ENCODE peak calls at places on chromosomes 2 and 18, in six cellular contexts. One of them, this sample, is unnamed.

GRCh38 chr2:76958749-76959148 is 563.4 kb downstream of the LRRTM4 start:
- DNase-seq in GM12878: no peak
- DNase-seq in A549: no peak
- DNase-seq in K562: no peak
- DNase-seq in HepG2: peak
- DNase-seq in endothelial cell of umbilical vein: peak
- DNase-seq in this sample: peak

GRCh38 chr2:132564065-132564464 is 105.9 kb downstream of the LYPD1 start:
- DNase-seq in GM12878: no peak
- DNase-seq in A549: no peak
- DNase-seq in K562: no peak
- DNase-seq in HepG2: no peak
- DNase-seq in endothelial cell of umbilical vein: no peak
- DNase-seq in this sample: no peak

GRCh38 chr2:227347117-227347516 is 22.1 kb downstream of the MFF start:
- DNase-seq in GM12878: no peak
- DNase-seq in A549: peak
- DNase-seq in K562: no peak
- DNase-seq in HepG2: no peak
- DNase-seq in endothelial cell of umbilical vein: no peak
- DNase-seq in this sample: no peak

GRCh38 chr2:101698419-101699190 is 1.1 kb downstream of the MAP4K4 start:
- DNase-seq in GM12878: no peak
- DNase-seq in A549: peak
- DNase-seq in K562: no peak
- DNase-seq in HepG2: no peak
- DNase-seq in endothelial cell of umbilical vein: peak
- DNase-seq in this sample: peak

GRCh38 chr2:156300337-156300736 is 32.2 kb downstream of the NR4A2 start:
- DNase-seq in GM12878: no peak
- DNase-seq in A549: no peak
- DNase-seq in K562: no peak
- DNase-seq in HepG2: peak
- DNase-seq in endothelial cell of umbilical vein: no peak
- DNase-seq in this sample: no peak

GRCh38 chr2:37387143-37387835 is 42.9 kb downstream of the QPCT start:
- DNase-seq in GM12878: no peak
- DNase-seq in A549: no peak
- DNase-seq in K562: no peak
- DNase-seq in HepG2: no peak
- DNase-seq in endothelial cell of umbilical vein: no peak
- DNase-seq in this sample: no peak

GRCh38 chr2:151945186-151945585 is 117.0 kb upstream of the ARL5A start:
- DNase-seq in GM12878: no peak
- DNase-seq in A549: no peak
- DNase-seq in K562: no peak
- DNase-seq in HepG2: no peak
- DNase-seq in endothelial cell of umbilical vein: no peak
- DNase-seq in this sample: no peak

GRCh38 chr2:10434885-10435419 is 13.2 kb downstream of the ODC1 start:
- DNase-seq in GM12878: no peak
- DNase-seq in A549: peak
- DNase-seq in K562: peak
- DNase-seq in HepG2: peak
- DNase-seq in endothelial cell of umbilical vein: peak
- DNase-seq in this sample: peak

GRCh38 chr2:16154501-16155280 is 214.3 kb downstream of the MYCN start:
- DNase-seq in GM12878: no peak
- DNase-seq in A549: no peak
- DNase-seq in K562: no peak
- DNase-seq in HepG2: no peak
- DNase-seq in endothelial cell of umbilical vein: no peak
- DNase-seq in this sample: no peak

GRCh38 chr2:74392449-74392743 is 12.3 kb upstream of the DCTN1 start:
- DNase-seq in GM12878: no peak
- DNase-seq in A549: no peak
- DNase-seq in K562: no peak
- DNase-seq in HepG2: no peak
- DNase-seq in endothelial cell of umbilical vein: no peak
- DNase-seq in this sample: no peak

GRCh38 chr2:161782615-161783014 is 158.4 kb downstream of the SLC4A10 start:
- DNase-seq in GM12878: no peak
- DNase-seq in A549: no peak
- DNase-seq in K562: no peak
- DNase-seq in HepG2: no peak
- DNase-seq in endothelial cell of umbilical vein: no peak
- DNase-seq in this sample: no peak

GRCh38 chr2:205352593-205352992 is 329.7 kb upstream of the NRP2 start:
- DNase-seq in GM12878: no peak
- DNase-seq in A549: no peak
- DNase-seq in K562: no peak
- DNase-seq in HepG2: no peak
- DNase-seq in endothelial cell of umbilical vein: no peak
- DNase-seq in this sample: no peak

GRCh38 chr2:31234690-31235503 is 945 bp downstream of the EHD3 start:
- DNase-seq in GM12878: no peak
- DNase-seq in A549: no peak
- DNase-seq in K562: no peak
- DNase-seq in HepG2: no peak
- DNase-seq in endothelial cell of umbilical vein: no peak
- DNase-seq in this sample: no peak

GRCh38 chr2:119723784-119724467 is 35.8 kb upstream of the PTPN4 start:
- DNase-seq in GM12878: no peak
- DNase-seq in A549: no peak
- DNase-seq in K562: no peak
- DNase-seq in HepG2: peak
- DNase-seq in endothelial cell of umbilical vein: no peak
- DNase-seq in this sample: no peak

GRCh38 chr2:74625658-74626425 is 22.3 kb downstream of the M1AP start:
- DNase-seq in GM12878: no peak
- DNase-seq in A549: no peak
- DNase-seq in K562: peak
- DNase-seq in HepG2: no peak
- DNase-seq in endothelial cell of umbilical vein: no peak
- DNase-seq in this sample: peak

GRCh38 chr2:65071499-65072180 is 15.4 kb downstream of the CEP68 start:
- DNase-seq in GM12878: no peak
- DNase-seq in A549: peak
- DNase-seq in K562: no peak
- DNase-seq in HepG2: no peak
- DNase-seq in endothelial cell of umbilical vein: no peak
- DNase-seq in this sample: peak

DNA sequence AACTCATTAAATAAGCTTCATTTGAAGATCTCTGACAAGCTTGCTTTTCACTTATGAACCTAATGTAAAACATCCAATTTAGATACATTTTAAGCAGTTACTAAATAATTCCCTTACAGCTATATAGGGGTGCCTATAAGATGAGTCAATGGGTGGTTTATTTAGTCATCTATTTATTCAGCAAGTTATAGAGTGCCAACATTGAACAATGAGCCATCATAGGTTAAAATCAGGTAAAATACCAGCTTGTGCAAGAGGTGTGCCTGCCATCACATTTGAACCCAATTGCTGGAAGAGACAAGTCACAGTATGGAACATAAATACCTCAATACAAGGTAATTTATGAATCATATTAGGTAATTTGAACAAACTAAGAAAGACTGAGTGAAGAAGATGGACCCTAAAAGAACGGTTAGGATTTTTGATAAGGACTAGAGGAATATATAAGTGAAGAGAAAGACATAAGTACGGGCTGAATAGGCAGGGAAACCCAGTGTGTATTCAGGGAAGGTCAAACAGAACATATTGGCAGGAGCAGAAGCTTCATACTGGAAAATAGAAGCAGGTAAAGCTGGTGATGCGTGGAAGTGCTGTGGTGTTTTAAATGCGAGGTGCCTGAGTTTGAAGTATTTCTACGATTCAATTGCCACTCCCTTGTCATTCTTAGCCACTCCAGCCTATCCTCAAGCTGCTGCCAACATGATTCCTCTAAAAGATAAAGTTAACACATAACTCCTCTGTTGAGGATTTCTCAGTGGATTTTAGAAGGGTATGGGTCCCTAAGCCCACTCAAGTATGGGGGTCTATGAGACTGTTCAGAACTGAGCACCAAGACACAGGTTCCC is 18.9 kb upstream of the STAT4 start:
- DNase-seq in GM12878: no peak
- DNase-seq in A549: peak
- DNase-seq in K562: no peak
- DNase-seq in HepG2: no peak
- DNase-seq in endothelial cell of umbilical vein: no peak
- DNase-seq in this sample: no peak
- TF ChIP-seq POLR2A in GM12878: no peak
- TF ChIP-seq POLR2A in A549: no peak
- TF ChIP-seq POLR2A in K562: no peak
- TF ChIP-seq POLR2A in HepG2: no peak
- TF ChIP-seq POLR2A in endothelial cell of umbilical vein: no peak
- TF ChIP-seq POLR2A in this sample: no peak

GRCh38 chr2:234670052-234670451 is 173.2 kb upstream of the ARL4C start:
- DNase-seq in GM12878: no peak
- DNase-seq in A549: no peak
- DNase-seq in K562: no peak
- DNase-seq in HepG2: no peak
- DNase-seq in endothelial cell of umbilical vein: peak
- DNase-seq in this sample: no peak
- TF ChIP-seq MAX in GM12878: no peak
- TF ChIP-seq MAX in A549: no peak
- TF ChIP-seq MAX in K562: no peak
- TF ChIP-seq MAX in HepG2: no peak
- TF ChIP-seq MAX in endothelial cell of umbilical vein: no peak
- TF ChIP-seq MAX in this sample: no peak

GRCh38 chr2:130826821-130827501 is 9.8 kb upstream of the ARHGEF4 start:
- DNase-seq in GM12878: no peak
- DNase-seq in A549: no peak
- DNase-seq in K562: no peak
- DNase-seq in HepG2: no peak
- DNase-seq in endothelial cell of umbilical vein: no peak
- DNase-seq in this sample: no peak

GRCh38 chr2:130826419-130826818 is 10.3 kb upstream of the ARHGEF4 start:
- DNase-seq in GM12878: no peak
- DNase-seq in A549: no peak
- DNase-seq in K562: no peak
- DNase-seq in HepG2: no peak
- DNase-seq in endothelial cell of umbilical vein: no peak
- DNase-seq in this sample: no peak

GRCh38 chr2:130828461-130828860 is 8.3 kb upstream of the ARHGEF4 start:
- DNase-seq in GM12878: no peak
- DNase-seq in A549: peak
- DNase-seq in K562: no peak
- DNase-seq in HepG2: no peak
- DNase-seq in endothelial cell of umbilical vein: no peak
- DNase-seq in this sample: no peak

GRCh38 chr2:130829020-130829419 is 7.7 kb upstream of the ARHGEF4 start:
- DNase-seq in GM12878: no peak
- DNase-seq in A549: peak
- DNase-seq in K562: no peak
- DNase-seq in HepG2: no peak
- DNase-seq in endothelial cell of umbilical vein: no peak
- DNase-seq in this sample: no peak

DNA sequence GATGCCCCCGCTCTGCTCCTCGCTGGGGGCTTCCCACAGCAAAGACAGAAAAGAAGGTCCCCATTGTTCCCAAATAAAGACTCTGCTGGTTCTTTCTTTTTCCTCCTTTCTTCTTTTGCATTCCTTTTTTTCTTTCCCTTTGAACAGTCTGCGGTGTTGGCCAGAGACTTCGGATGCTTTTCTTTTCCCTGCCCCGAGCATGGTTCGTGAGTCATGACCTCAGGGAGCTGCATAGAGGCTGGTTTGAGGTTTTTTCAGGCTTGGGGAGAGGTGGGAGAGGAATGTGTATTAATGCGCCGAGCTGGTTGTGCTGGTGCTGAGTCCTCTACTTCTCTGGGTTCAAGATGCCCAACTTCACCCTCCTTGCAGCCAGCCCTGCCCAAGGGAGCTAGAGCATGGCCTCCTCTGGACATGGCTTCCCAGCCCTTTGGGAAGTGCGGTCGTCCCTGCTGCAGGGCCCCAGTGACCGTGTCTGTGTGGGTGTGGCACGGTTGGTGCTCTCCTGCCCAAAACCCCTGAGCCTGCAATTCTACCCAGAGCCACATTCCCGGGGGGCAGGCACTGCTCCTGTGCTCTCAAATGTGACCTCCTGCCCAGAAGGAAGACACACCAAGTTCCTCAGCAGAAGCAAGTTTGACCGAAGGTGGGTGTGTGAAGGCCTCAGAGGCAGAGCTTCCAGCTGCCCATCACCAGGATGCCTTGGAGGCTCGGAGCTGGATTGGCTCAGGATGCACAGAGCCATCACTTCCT is 9.0 kb upstream of the ARHGEF4 start:
- DNase-seq in GM12878: no peak
- DNase-seq in A549: no peak
- DNase-seq in K562: no peak
- DNase-seq in HepG2: no peak
- DNase-seq in endothelial cell of umbilical vein: no peak
- DNase-seq in this sample: peak
- TF ChIP-seq MYC in GM12878: no peak
- TF ChIP-seq MYC in A549: no peak
- TF ChIP-seq MYC in K562: no peak
- TF ChIP-seq MYC in HepG2: no peak
- TF ChIP-seq MYC in endothelial cell of umbilical vein: no peak
- TF ChIP-seq MYC in this sample: no peak

DNA sequence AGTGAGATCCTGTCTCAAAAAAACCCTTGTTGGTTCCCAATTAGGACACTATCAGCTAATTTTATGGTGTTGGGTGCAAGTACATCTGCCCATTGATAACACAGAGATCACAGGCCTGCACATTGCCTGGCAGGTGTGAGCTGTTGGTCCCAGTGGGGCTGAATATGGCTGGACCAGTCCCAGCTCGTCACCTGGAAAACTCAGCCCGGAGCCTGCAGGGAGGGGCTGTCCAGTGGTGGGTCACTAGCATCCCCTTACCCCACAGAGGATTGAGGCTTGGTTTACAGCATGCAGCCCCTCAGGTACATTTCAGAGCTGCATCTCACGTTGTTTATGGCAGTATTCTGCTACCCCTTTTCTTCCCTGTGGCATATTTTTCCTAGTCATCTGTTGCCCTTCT is 40.8 kb upstream of the CHMP1B start:
- DNase-seq in GM12878: no peak
- DNase-seq in A549: no peak
- DNase-seq in K562: no peak
- DNase-seq in HepG2: no peak
- DNase-seq in endothelial cell of umbilical vein: no peak
- DNase-seq in this sample: no peak
- TF ChIP-seq POLR2A in GM12878: no peak
- TF ChIP-seq POLR2A in A549: no peak
- TF ChIP-seq POLR2A in K562: no peak
- TF ChIP-seq POLR2A in HepG2: no peak
- TF ChIP-seq POLR2A in endothelial cell of umbilical vein: no peak
- TF ChIP-seq POLR2A in this sample: no peak

DNA sequence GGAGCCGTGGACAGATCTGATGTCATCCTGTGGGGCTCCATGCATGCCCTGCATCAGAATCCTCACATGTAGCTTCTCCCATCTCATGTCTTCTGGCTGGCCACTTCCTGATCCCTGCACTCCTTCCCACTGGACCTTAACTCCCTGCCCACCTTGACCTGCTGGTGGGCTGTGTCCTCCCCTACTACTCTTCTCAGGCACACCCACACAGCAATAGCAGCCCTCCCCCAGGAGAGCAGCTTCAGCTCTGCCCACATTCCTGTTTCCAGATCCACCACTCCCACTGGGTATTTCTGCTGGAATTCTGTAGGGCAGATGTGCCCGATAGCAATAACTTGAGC is 137.0 kb upstream of the HS6ST1 start:
- DNase-seq in GM12878: no peak
- DNase-seq in A549: no peak
- DNase-seq in K562: no peak
- DNase-seq in HepG2: no peak
- DNase-seq in endothelial cell of umbilical vein: no peak
- DNase-seq in this sample: no peak
- TF ChIP-seq MAX in GM12878: no peak
- TF ChIP-seq MAX in A549: no peak
- TF ChIP-seq MAX in K562: no peak
- TF ChIP-seq MAX in HepG2: no peak
- TF ChIP-seq MAX in endothelial cell of umbilical vein: no peak
- TF ChIP-seq MAX in this sample: no peak